ENCODE peak calls at places on chromosomes 11 and 22, in seven cellular contexts. W, P, V, X, D, S and C are unnamed samples.

GRCh38 chr22:35642305-35642741 is 5.9 kb upstream of the APOL6 start:
- DNase-seq in W (no peak), P (peak), V (no peak), X (no peak), D (no peak), S (no peak), C (no peak)

GRCh38 chr22:48889209-48889830 is 938.4 kb downstream of the BRD1 start:
- DNase-seq in W (no peak), P (no peak), V (no peak), X (no peak), D (no peak), S (no peak), C (peak)

GRCh38 chr22:42697542-42698013 is 23.1 kb downstream of the A4GALT start:
- DNase-seq in W (no peak), P (peak), V (no peak), X (peak), D (no peak), S (peak), C (no peak)

GRCh38 chr11:29173660-29174062 is 843.2 kb downstream of the KCNA4 start:
- DNase-seq in W (no peak), P (peak), V (no peak), X (peak), D (no peak), S (peak), C (no peak)

GRCh38 chr11:78158987-78159662 is 19.7 kb upstream of the ALG8 start:
- DNase-seq in W (no peak), P (no peak), V (peak), X (no peak), D (no peak), S (no peak), C (no peak)

GRCh38 chr11:116132273-116132978 is 628.2 kb upstream of the CADM1 start:
- DNase-seq in W (no peak), P (no peak), V (no peak), X (no peak), D (no peak), S (no peak), C (no peak)

GRCh38 chr22:36151006-36151595 is 9.5 kb downstream of the APOL3 start:
- DNase-seq in W (no peak), P (no peak), V (no peak), X (no peak), D (no peak), S (peak), C (no peak)

GRCh38 chr11:5626191-5626590 is 1.4 kb downstream of the TRIM34 start:
- DNase-seq in W (no peak), P (peak), V (no peak), X (no peak), D (no peak), S (no peak), C (no peak)

GRCh38 chr22:38300197-38300945 is 16.9 kb downstream of the CSNK1E start:
- DNase-seq in W (no peak), P (no peak), V (no peak), X (no peak), D (no peak), S (no peak), C (no peak)

GRCh38 chr22:42434748-42435425 is 2.7 kb upstream of the NFAM1 start:
- DNase-seq in W (no peak), P (no peak), V (no peak), X (no peak), D (no peak), S (no peak), C (no peak)

GRCh38 chr22:50251472-50252054 is 498 bp upstream of the HDAC10 start:
- DNase-seq in W (no peak), P (no peak), V (no peak), X (no peak), D (no peak), S (no peak), C (no peak)

GRCh38 chr11:64885367-64886286 is 7.2 kb upstream of the EHD1 start:
- DNase-seq in W (no peak), P (peak), V (no peak), X (peak), D (peak), S (no peak), C (no peak)

GRCh38 chr11:113166280-113166679 is 148.1 kb upstream of the TTC12 start:
- DNase-seq in W (no peak), P (no peak), V (no peak), X (no peak), D (no peak), S (no peak), C (no peak)